ENCODE peak calls at places on chromosomes 3 and 15, in ten cellular contexts. S is hypothalamus; J is tibial artery; M is SW480; O is HT1080; A is midbrain; H is GM20000; B is activated CD4-positive, alpha-beta memory T cell treated with anti-CD3 and anti-CD28 coated beads, Interleukin-2, amount 10 ng/mL, durations not matched to agents 7 days and 5 days; Z is left cardiac atrium; V is D341Med. W is an unnamed sample.

GRCh38 chr3:130465486-130465885 is 51.5 kb upstream of the COL6A6 start:
- DNase-seq in S (no peak), J (no peak), M (no peak), O (no peak), A (no peak), H (no peak), B (no peak), Z (no peak), V (no peak), W (no peak)

GRCh38 chr3:177521305-177521704 is 324.0 kb upstream of the TBL1XR1 start:
- DNase-seq in S (no peak), J (no peak), M (no peak), O (no peak), A (no peak), H (no peak), B (no peak), Z (no peak), V (no peak), W (no peak)

GRCh38 chr3:100150583-100150982 is 36.3 kb upstream of the FILIP1L start:
- DNase-seq in S (no peak), J (no peak), M (no peak), O (no peak), A (no peak), H (no peak), B (no peak), Z (no peak), V (no peak), W (no peak)

GRCh38 chr3:120988994-120989393 is 81.0 kb downstream of the STXBP5L start:
- DNase-seq in S (no peak), J (no peak), M (no peak), O (no peak), A (no peak), H (no peak), B (no peak), Z (no peak), V (no peak), W (no peak)

GRCh38 chr15:38069001-38069400 is 134.6 kb downstream of the TMCO5A start:
- DNase-seq in S (no peak), J (no peak), M (peak; percentile 41), O (peak; percentile 81), A (no peak), H (peak; percentile 79), B (peak; percentile 40), Z (no peak), V (no peak), W (no peak)

GRCh38 chr3:131083190-131083863 is 56.6 kb downstream of the NEK11 start:
- DNase-seq in S (peak; percentile 96), J (no peak), M (no peak), O (no peak), A (peak; percentile 94), H (no peak), B (no peak), Z (peak; percentile 53), V (peak; percentile 58), W (no peak)

GRCh38 chr15:62476163-62476562 is 311.1 kb upstream of the C2CD4B start:
- DNase-seq in S (no peak), J (no peak), M (no peak), O (no peak), A (no peak), H (no peak), B (no peak), Z (no peak), V (no peak), W (no peak)

GRCh38 chr3:13346481-13347389 is 73.4 kb downstream of the NUP210 start:
- DNase-seq in S (no peak), J (no peak), M (no peak), O (peak; percentile 38), A (no peak), H (peak; percentile 35), B (peak; percentile 82), Z (peak; percentile 40), V (no peak), W (no peak)

GRCh38 chr3:53243165-53243564 is 12.7 kb downstream of the TKT start:
- DNase-seq in S (no peak), J (no peak), M (no peak), O (no peak), A (no peak), H (no peak), B (no peak), Z (no peak), V (peak; percentile 90), W (no peak)

GRCh38 chr3:123028233-123028828 is 768 bp upstream of the SEMA5B start:
- DNase-seq in S (no peak), J (peak; percentile 51), M (peak; percentile 78), O (peak; percentile 75), A (peak; percentile 68), H (peak; percentile 80), B (peak; percentile 22), Z (peak; percentile 24), V (peak; percentile 78), W (peak; percentile 43)

GRCh38 chr3:31043184-31043819 is 148.8 kb upstream of the GADL1 start:
- DNase-seq in S (no peak), J (peak; percentile 24), M (no peak), O (peak; percentile 51), A (no peak), H (no peak), B (no peak), Z (no peak), V (no peak), W (no peak)

GRCh38 chr3:39752019-39752637 is 57.3 kb upstream of the MYRIP start:
- DNase-seq in S (no peak), J (no peak), M (no peak), O (no peak), A (no peak), H (no peak), B (no peak), Z (no peak), V (no peak), W (no peak)

GRCh38 chr15:91865486-91865885 is 12.0 kb downstream of the SLCO3A1 start:
- DNase-seq in S (no peak), J (no peak), M (no peak), O (no peak), A (no peak), H (no peak), B (no peak), Z (no peak), V (no peak), W (no peak)

GRCh38 chr3:98056035-98056434 is 20.9 kb upstream of the GABRR3 start:
- DNase-seq in S (no peak), J (no peak), M (no peak), O (no peak), A (no peak), H (no peak), B (no peak), Z (no peak), V (no peak), W (no peak)

GRCh38 chr15:97759363-97759762 is 201.1 kb upstream of the ARRDC4 start:
- DNase-seq in S (no peak), J (no peak), M (peak; percentile 90), O (peak; percentile 89), A (no peak), H (no peak), B (no peak), Z (no peak), V (no peak), W (no peak)

GRCh38 chr15:74817370-74817737 is 4.7 kb downstream of the LMAN1L start:
- DNase-seq in S (no peak), J (no peak), M (no peak), O (peak; percentile 23), A (no peak), H (no peak), B (no peak), Z (peak; percentile 69), V (peak; percentile 60), W (no peak)

GRCh38 chr3:4343258-4343657 is 40.1 kb downstream of the SETMAR start:
- DNase-seq in S (no peak), J (no peak), M (peak; percentile 26), O (peak; percentile 48), A (no peak), H (no peak), B (no peak), Z (no peak), V (no peak), W (no peak)

GRCh38 chr3:76552653-76553052 is 487.2 kb upstream of the ROBO2 start:
- DNase-seq in S (no peak), J (no peak), M (no peak), O (no peak), A (no peak), H (no peak), B (no peak), Z (no peak), V (no peak), W (no peak)

GRCh38 chr3:25747033-25747432 is 36.2 kb downstream of the NGLY1 start:
- DNase-seq in S (no peak), J (no peak), M (no peak), O (peak; percentile 20), A (no peak), H (no peak), B (no peak), Z (no peak), V (no peak), W (no peak)

GRCh38 chr15:25542648-25543047 is 103.8 kb upstream of the UBE3A start:
- DNase-seq in S (no peak), J (no peak), M (no peak), O (no peak), A (no peak), H (no peak), B (no peak), Z (no peak), V (no peak), W (no peak)

GRCh38 chr3:108097326-108098035 is 6.7 kb upstream of the CD47 start:
- DNase-seq in S (no peak), J (no peak), M (no peak), O (no peak), A (no peak), H (no peak), B (no peak), Z (no peak), V (no peak), W (no peak)

GRCh38 chr15:39171944-39172368 is 408.9 kb upstream of the THBS1 start:
- DNase-seq in S (no peak), J (peak; percentile 39), M (peak; percentile 92), O (peak; percentile 97), A (peak; percentile 37), H (no peak), B (peak; percentile 18), Z (peak; percentile 42), V (peak; percentile 55), W (peak; percentile 82)

GRCh38 chr15:90300988-90301715 is 35.7 kb downstream of the NGRN start:
- DNase-seq in S (no peak), J (peak; percentile 57), M (peak; percentile 47), O (peak; percentile 51), A (peak; percentile 2), H (peak; percentile 33), B (peak; percentile 66), Z (peak; percentile 79), V (peak; percentile 69), W (peak; percentile 47)

GRCh38 chr15:81000144-81000625 is 538 bp upstream of the TLNRD1 start:
- DNase-seq in S (no peak), J (no peak), M (peak; percentile 54), O (no peak), A (no peak), H (peak; percentile 36), B (no peak), Z (no peak), V (no peak), W (no peak)

GRCh38 chr15:59371458-59372351 is 966 bp downstream of the MYO1E start:
- DNase-seq in S (peak; percentile 34), J (peak; percentile 33), M (peak; percentile 54), O (peak; percentile 10), A (peak; percentile 51), H (peak; percentile 72), B (peak; percentile 23), Z (no peak), V (peak; percentile 72), W (no peak)

GRCh38 chr3:143934791-143935190 is 36.8 kb upstream of the DIPK2A start:
- DNase-seq in S (no peak), J (no peak), M (no peak), O (no peak), A (no peak), H (no peak), B (no peak), Z (no peak), V (no peak), W (no peak)

GRCh38 chr15:78873796-78874761 is 1.4 kb downstream of the MORF4L1 start:
- DNase-seq in S (no peak), J (peak; percentile 42), M (peak; percentile 43), O (peak; percentile 15), A (peak; percentile 52), H (no peak), B (peak; percentile 55), Z (no peak), V (no peak), W (no peak)

GRCh38 chr15:77775373-77775772 is 142.7 kb upstream of the LINGO1 start:
- DNase-seq in S (no peak), J (no peak), M (no peak), O (no peak), A (no peak), H (no peak), B (no peak), Z (no peak), V (no peak), W (no peak)

W was measured in HCT116.